ENCODE peak calls at places on chromosomes 12 and 14, in five cellular contexts. I is dorsolateral prefrontal cortex, W is tibial artery, P is left lung, H is A549. Z is an unnamed sample.

GRCh38 chr12:59372971-59373370 is 222.9 kb upstream of the SLC16A7 start:
- DNase-seq in P (no peak), H (no peak), W (no peak), I (peak), Z (peak)

GRCh38 chr14:68935761-68936209 is 43.3 kb downstream of the ACTN1 start:
- DNase-seq in H (no peak), I (no peak), W (no peak), P (no peak), Z (no peak)

GRCh38 chr12:106954462-106955376 is 988 bp upstream of the TMEM263 start:
- DNase-seq in W (peak), H (no peak), I (peak), P (peak), Z (no peak)

GRCh38 chr14:23831591-23831990 is 122.0 kb upstream of the DHRS4 start:
- DNase-seq in W (no peak), H (no peak), P (no peak), I (no peak), Z (no peak)

GRCh38 chr14:81565441-81566290 is 32.0 kb upstream of the SEL1L start:
- DNase-seq in H (peak), P (no peak), W (no peak), I (peak), Z (peak)

GRCh38 chr14:22179190-22179589 is 409.8 kb downstream of the DAD1 start:
- DNase-seq in W (no peak), I (no peak), P (no peak), H (no peak), Z (no peak)

GRCh38 chr12:49413796-49414195 is 46.5 kb downstream of the SPATS2 start:
- DNase-seq in H (no peak), I (no peak), P (no peak), W (no peak), Z (peak)

GRCh38 chr12:31896514-31897039 is 62.6 kb upstream of the RESF1 start:
- DNase-seq in P (no peak), W (no peak), I (no peak), H (no peak), Z (no peak)

GRCh38 chr14:53915364-53916014 is 41.1 kb downstream of the BMP4 start:
- DNase-seq in P (no peak), W (no peak), H (no peak), I (no peak), Z (no peak)

GRCh38 chr14:95935228-95935822 is 58.7 kb downstream of the TUNAR start:
- DNase-seq in I (no peak), P (no peak), H (no peak), W (no peak), Z (peak)

GRCh38 chr12:104925501-104925900 is 32.6 kb downstream of the SLC41A2 start:
- DNase-seq in I (no peak), P (no peak), H (no peak), W (no peak), Z (no peak)
- TF ChIP-seq CTCF in I (no peak), P (no peak), H (no peak), W (no peak), Z (no peak)

DNA sequence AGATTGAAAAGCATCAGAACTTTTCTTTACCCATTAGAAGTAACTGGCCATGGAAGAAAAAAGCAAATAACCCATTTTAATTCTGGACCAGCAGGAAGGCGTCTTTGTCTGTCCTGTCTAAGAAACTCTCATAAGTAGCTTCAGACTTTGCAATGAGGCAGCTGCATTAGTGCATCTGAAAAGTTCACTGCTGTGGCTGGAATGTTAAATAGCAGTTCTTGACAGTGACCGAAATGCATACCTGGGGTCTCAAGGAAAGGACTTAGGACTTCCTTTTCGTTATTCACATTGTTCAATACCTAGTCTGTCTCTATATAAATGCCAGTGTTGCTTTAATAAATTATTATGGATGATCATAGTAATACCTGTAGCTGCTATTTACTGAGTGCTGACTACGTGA is 125.9 kb downstream of the ANO4 start:
- DNase-seq in H (no peak), P (no peak), I (no peak), W (no peak), Z (no peak)
- H3K4me3 ChIP-seq in H (no peak), P (no peak), I (no peak), W (no peak), Z (no peak)

GRCh38 chr12:115857160-115857920 is 420.2 kb downstream of the MED13L start:
- DNase-seq in I (no peak), H (no peak), P (no peak), W (no peak), Z (peak)
- TF ChIP-seq CTCF in I (no peak), H (no peak), P (no peak), W (no peak), Z (no peak)

GRCh38 chr12:82801951-82802610 is 115.4 kb downstream of the TMTC2 start:
- DNase-seq in I (no peak), P (no peak), H (no peak), W (no peak), Z (no peak)
- H3K4me3 ChIP-seq in I (no peak), P (no peak), H (no peak), W (no peak), Z (no peak)

DNA sequence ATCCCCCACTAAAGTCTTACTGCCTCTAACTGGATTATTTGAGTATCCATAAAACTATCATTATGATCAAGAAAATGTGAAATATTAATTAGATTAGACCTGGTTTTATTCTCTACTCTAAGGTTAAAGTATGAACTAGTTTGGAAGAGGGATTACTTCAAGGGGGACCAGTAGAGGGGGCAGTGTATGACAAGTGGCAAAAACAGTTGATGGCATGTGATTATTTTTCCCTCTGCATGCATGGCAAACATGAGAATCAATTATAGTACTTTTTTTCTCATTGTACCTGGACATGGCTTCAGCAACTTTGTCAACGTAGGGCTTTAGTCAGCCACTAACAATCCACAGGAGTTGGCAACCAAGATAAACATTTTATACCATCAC is 145.0 kb upstream of the SLC38A2 start:
- DNase-seq in H (no peak), W (no peak), I (no peak), P (no peak), Z (no peak)
- TF ChIP-seq CTCF in H (no peak), W (no peak), I (no peak), P (no peak), Z (no peak)

GRCh38 chr14:76762617-76763361 is 1.5 kb downstream of the VASH1 start:
- DNase-seq in I (peak), P (no peak), W (peak), H (no peak), Z (peak)
- H3K4me3 ChIP-seq in I (peak), P (peak), W (peak), H (peak), Z (peak)

DNA sequence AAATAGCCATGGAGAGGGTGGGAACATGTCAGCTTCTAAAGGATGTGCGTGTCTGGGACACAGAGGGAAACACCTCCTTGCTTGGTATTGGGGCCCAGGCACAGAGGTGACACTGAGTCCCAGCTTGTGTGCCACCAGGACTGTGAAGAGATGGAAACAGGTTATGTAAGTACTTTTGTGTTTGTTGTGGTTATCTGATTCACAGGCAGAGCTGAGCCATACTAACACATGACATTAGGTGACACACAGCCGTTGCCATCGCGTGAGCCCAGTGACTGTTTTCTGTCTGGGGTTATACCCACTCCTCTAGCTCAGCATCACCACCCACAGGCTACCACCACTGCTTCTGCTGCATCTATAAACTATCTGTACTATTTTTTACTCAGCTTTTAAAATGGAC is 12.1 kb upstream of the FLVCR2 start:
- DNase-seq in H (no peak), I (no peak), W (no peak), P (no peak), Z (no peak)
- TF ChIP-seq CTCF in H (no peak), I (no peak), W (no peak), P (no peak), Z (no peak)

GRCh38 chr12:12997734-12998133 is 2.3 kb downstream of the HEBP1 start:
- DNase-seq in H (no peak), W (no peak), P (no peak), I (no peak), Z (no peak)
- H3K4me3 ChIP-seq in H (no peak), W (no peak), P (no peak), I (no peak), Z (no peak)

GRCh38 chr12:52395761-52396434 is 10.2 kb downstream of the KRT82 start:
- DNase-seq in P (peak), I (no peak), H (peak), W (no peak), Z (peak)
- TF ChIP-seq CTCF in P (no peak), I (peak), H (peak), W (no peak), Z (no peak)

Z was measured in foreskin fibroblast.